ENCODE peak calls at places on chromosomes 5 and 9, in eight cellular contexts. P is A549, D is fibroblast of lung, V is BE2C, N is lower lobe of right lung, L is GM23338, S is PC-3, A is pancreas. K is an unnamed sample.

GRCh38 chr9:104961238-104961637 is 33.3 kb upstream of the ABCA1 start:
- DNase-seq in A (no peak), L (peak), D (peak), S (peak), V (peak), P (peak), N (no peak), K (peak)

GRCh38 chr9:123111977-123112869 is 78.8 kb downstream of the GPR21 start:
- DNase-seq in V (peak), S (no peak), D (no peak), N (no peak), P (no peak), L (peak), A (no peak), K (no peak)

GRCh38 chr5:131260895-131261294 is 3.0 kb upstream of the CDC42SE2 start:
- DNase-seq in D (no peak), A (no peak), N (no peak), V (no peak), P (no peak), S (no peak), L (no peak), K (no peak)

GRCh38 chr9:124557895-124558294 is 50.7 kb upstream of the NR5A1 start:
- DNase-seq in P (no peak), L (no peak), N (no peak), D (no peak), S (no peak), V (no peak), A (no peak), K (no peak)

GRCh38 chr5:111680737-111681413 is 76.1 kb downstream of the NREP start:
- DNase-seq in P (peak), S (peak), L (no peak), A (peak), V (peak), D (peak), N (no peak), K (no peak)

GRCh38 chr5:157540124-157540523 is 35.5 kb downstream of the ADAM19 start:
- DNase-seq in L (no peak), D (no peak), S (no peak), P (no peak), A (no peak), N (no peak), V (no peak), K (no peak)

GRCh38 chr5:103119067-103119764 is 722 bp downstream of the GIN1 start:
- DNase-seq in A (no peak), D (peak), N (no peak), L (no peak), P (no peak), S (peak), V (no peak), K (no peak)

GRCh38 chr9:6567140-6567591 is 78.4 kb downstream of the GLDC start:
- DNase-seq in D (peak), A (no peak), P (peak), N (no peak), V (no peak), S (peak), L (no peak), K (no peak)

GRCh38 chr5:154708845-154709244 is 46.3 kb upstream of the LARP1 start:
- DNase-seq in S (peak), A (no peak), N (no peak), V (no peak), P (no peak), L (no peak), D (no peak), K (no peak)

GRCh38 chr9:35844628-35845301 is 15.7 kb downstream of the TMEM8B start:
- DNase-seq in V (no peak), A (peak), D (peak), P (no peak), N (no peak), S (peak), L (peak), K (no peak)

GRCh38 chr5:40873481-40873880 is 32.3 kb downstream of the CARD6 start:
- DNase-seq in A (no peak), D (no peak), L (no peak), S (no peak), P (no peak), N (no peak), V (no peak), K (no peak)

GRCh38 chr9:129225815-129226214 is 47.8 kb upstream of the IER5L start:
- DNase-seq in A (peak), V (peak), L (peak), N (peak), D (peak), P (peak), S (no peak), K (no peak)

GRCh38 chr5:143760137-143760505 is 51.8 kb upstream of the HMHB1 start:
- DNase-seq in N (no peak), P (no peak), L (no peak), A (no peak), S (no peak), D (no peak), V (no peak), K (peak)

GRCh38 chr5:158317507-158317906 is 458.6 kb upstream of the CLINT1 start:
- DNase-seq in D (no peak), V (no peak), S (no peak), N (no peak), L (no peak), A (no peak), P (no peak), K (no peak)

GRCh38 chr5:129031886-129032683 is 62.5 kb upstream of the ISOC1 start:
- DNase-seq in L (no peak), V (no peak), N (no peak), A (no peak), D (no peak), P (no peak), S (no peak), K (no peak)

GRCh38 chr5:157596449-157596848 is 20.9 kb upstream of the ADAM19 start:
- DNase-seq in V (no peak), P (no peak), A (no peak), N (no peak), L (no peak), D (peak), S (no peak), K (peak)

DNA sequence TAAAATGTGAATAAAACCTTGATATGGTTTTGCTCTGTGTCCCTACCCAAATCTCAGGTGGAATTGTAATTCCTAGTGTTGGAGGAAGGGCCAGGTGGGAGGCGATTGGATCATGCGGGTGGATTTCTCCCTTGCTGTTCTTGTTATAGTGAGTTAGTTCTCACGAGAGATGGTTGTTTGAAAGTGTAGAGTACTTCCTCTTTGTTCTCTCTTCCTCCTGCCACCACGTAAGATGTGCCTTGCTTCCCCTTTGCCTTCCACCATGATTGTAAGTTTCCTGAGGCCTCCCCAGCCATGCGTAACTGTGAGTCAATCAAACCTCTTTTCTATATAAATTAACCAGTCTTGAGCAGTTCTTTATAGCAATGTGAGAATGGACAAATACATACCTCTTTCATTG is 34.9 kb downstream of the TARS1 start:
- DNase-seq in P (no peak), N (no peak), A (no peak), S (no peak), D (no peak), L (no peak), V (no peak), K (no peak)
- TF ChIP-seq CTCF in P (no peak), N (no peak), A (no peak), S (no peak), D (no peak), L (no peak), V (no peak), K (no peak)

DNA sequence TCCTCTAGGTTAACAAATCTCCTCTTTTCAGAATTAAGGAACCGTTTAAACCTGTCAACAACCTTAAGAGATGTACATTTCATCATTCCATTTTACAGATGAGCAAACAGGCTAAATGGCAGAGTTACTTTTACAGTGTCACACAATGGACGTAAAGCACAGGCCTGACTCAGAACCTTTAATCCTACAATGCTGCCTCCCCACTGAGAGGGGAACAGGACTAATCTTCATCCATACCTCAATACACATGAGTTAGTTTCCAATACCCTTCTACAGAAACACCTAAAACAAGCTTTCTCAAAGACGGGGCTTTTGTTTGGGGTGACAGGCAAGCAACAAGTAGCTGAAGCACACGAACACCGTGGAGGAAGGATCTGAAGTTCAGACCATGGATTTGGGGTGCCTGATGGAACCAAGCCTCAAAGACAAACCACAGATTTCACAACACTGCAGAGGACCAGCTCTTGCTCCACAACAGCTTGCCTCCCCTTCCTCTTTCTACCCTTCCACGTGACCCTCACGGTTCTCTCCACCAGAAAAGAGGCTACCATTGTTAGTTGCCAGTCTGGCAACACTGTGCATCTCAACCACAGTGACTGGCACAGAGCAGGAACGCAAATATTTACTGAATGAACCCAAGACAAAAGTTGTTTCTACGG is 1.8 kb downstream of the RNF130 start:
- DNase-seq in D (peak), L (no peak), S (peak), A (peak), P (no peak), V (no peak), N (peak), K (no peak)
- H3K4me3 ChIP-seq in D (no peak), L (peak), S (peak), A (peak), P (peak), V (peak), N (peak), K (no peak)

GRCh38 chr9:120892177-120892747 is 15.3 kb upstream of the PHF19 start:
- DNase-seq in A (no peak), D (no peak), L (no peak), S (no peak), V (no peak), N (no peak), P (no peak), K (no peak)
- TF ChIP-seq CTCF in A (no peak), D (no peak), L (no peak), S (no peak), V (no peak), N (no peak), P (no peak), K (no peak)

DNA sequence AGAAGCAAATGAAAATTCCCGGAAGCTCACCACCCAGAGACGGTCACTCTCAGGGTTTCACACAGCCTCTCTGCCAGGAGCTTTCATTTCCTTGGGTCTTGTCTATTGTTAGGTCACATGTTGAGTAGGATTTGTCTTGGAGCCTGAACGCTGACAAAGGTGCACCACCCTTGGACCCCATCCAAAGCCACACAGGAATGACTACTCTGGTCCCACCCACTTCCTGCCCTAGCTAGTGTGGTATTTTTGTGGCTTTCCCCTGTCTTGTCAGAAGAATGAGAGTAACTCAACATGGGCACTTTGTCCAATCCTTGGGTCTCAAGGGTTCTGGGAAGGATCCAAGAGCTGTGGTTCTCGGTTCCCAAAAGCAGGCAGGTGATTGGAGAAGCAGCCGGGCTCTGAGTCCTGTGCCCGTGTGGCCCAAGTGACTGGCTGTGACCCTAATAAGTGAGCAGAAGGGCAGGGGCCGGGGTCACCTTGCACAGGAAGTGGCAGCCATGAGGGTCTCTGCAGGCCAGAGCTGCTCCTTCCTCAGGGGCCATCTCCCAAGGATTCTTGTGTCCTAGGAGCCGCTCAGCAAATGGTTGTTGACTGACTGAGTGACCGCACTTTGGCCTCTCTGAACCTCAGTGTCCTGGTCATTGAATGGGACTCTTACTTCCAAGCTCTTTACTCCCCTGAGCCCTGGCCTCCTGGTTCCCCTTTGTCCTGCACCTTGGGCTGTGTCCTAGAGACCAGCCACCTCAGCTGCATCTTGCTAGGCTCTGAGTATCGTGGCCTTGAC is 6.9 kb downstream of the FGD3 start:
- DNase-seq in L (no peak), A (no peak), S (peak), N (no peak), V (no peak), P (no peak), D (peak), K (peak)
- H3K4me3 ChIP-seq in L (no peak), A (no peak), S (peak), N (peak), V (no peak), P (no peak), D (no peak), K (peak)

GRCh38 chr9:98986866-98987653 is 43.4 kb downstream of the COL15A1 start:
- DNase-seq in A (no peak), L (no peak), N (no peak), D (no peak), S (no peak), V (no peak), P (no peak), K (no peak)

GRCh38 chr9:98992885-98993569 is 49.3 kb downstream of the COL15A1 start:
- DNase-seq in L (no peak), V (no peak), N (no peak), P (no peak), D (no peak), A (no peak), S (no peak), K (no peak)

GRCh38 chr9:98991981-98992884 is 48.5 kb downstream of the COL15A1 start:
- DNase-seq in N (no peak), D (no peak), A (no peak), L (no peak), V (no peak), S (no peak), P (no peak), K (no peak)

GRCh38 chr9:98990181-98990870 is 46.6 kb downstream of the COL15A1 start:
- DNase-seq in L (no peak), A (no peak), P (no peak), D (no peak), N (no peak), V (no peak), S (no peak), K (no peak)

GRCh38 chr9:98989036-98990000 is 45.6 kb downstream of the COL15A1 start:
- DNase-seq in D (peak), A (peak), P (peak), N (no peak), L (no peak), S (peak), V (no peak), K (no peak)
- TF ChIP-seq CTCF in D (peak), A (no peak), P (peak), N (no peak), L (peak), S (peak), V (no peak), K (peak)

DNA sequence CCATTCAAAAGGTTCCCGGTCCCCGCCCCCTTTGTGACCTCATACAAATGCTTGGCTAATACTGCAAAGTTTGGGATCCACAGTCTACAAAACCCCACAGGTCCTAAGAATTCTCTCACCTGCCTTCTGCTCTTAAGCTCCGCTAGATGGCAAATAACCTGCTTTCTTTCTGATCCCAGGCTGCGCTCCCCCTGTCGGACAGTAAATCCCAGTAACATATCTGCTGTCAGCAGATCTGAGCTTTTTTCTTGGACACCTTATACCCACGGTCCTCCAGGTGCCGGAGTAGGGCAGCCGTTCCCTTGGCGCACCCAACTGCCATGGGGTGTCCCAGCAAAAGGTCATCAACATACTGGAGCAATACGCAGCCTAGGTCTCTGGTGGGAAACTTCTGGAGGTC is 39.0 kb upstream of the PPP1R26 start:
- DNase-seq in D (no peak), P (peak), A (no peak), V (no peak), L (peak), N (no peak), S (no peak), K (no peak)
- H3K4me3 ChIP-seq in D (no peak), P (no peak), A (no peak), V (no peak), L (no peak), N (peak), S (no peak), K (no peak)

K was measured in GM12864.